ENCODE peak calls at places on chromosomes 3 and 15, in ten cellular contexts. One of them, this sample, is unnamed.

GRCh38 chr3:72681598-72681997 is 166.6 kb downstream of the SHQ1 start:
- DNase-seq in H7: no peak
- DNase-seq in stimulated activated CD8-positive, alpha-beta memory T cell treated with anti-CD3 and anti-CD28 coated beads, Interleukin-7, amount 100 ng/mL, for 1 hour: no peak
- DNase-seq in T-helper 2 cell: no peak
- DNase-seq in upper lobe of left lung: no peak
- DNase-seq in GM04504: no peak
- DNase-seq in activated CD8-positive, alpha-beta memory T cell treated with anti-CD3 and anti-CD28 coated beads, Interleukin-2, amount 10 ng/mL, durations not matched to agents 7 days and 5 days: no peak
- DNase-seq in right cardiac atrium: no peak
- DNase-seq in hippocampal formation: no peak
- DNase-seq in GM23248: no peak
- DNase-seq in this sample: no peak

GRCh38 chr15:52862657-52863056 is 72.5 kb upstream of the ONECUT1 start:
- DNase-seq in hippocampal formation: no peak
- DNase-seq in H7: no peak
- DNase-seq in right cardiac atrium: no peak
- DNase-seq in T-helper 2 cell: no peak
- DNase-seq in activated CD8-positive, alpha-beta memory T cell treated with anti-CD3 and anti-CD28 coated beads, Interleukin-2, amount 10 ng/mL, durations not matched to agents 7 days and 5 days: no peak
- DNase-seq in upper lobe of left lung: no peak
- DNase-seq in GM23248: no peak
- DNase-seq in stimulated activated CD8-positive, alpha-beta memory T cell treated with anti-CD3 and anti-CD28 coated beads, Interleukin-7, amount 100 ng/mL, for 1 hour: no peak
- DNase-seq in GM04504: no peak
- DNase-seq in this sample: no peak

GRCh38 chr15:59555696-59556095 is 55.9 kb upstream of the GCNT3 start:
- DNase-seq in T-helper 2 cell: no peak
- DNase-seq in GM04504: no peak
- DNase-seq in upper lobe of left lung: no peak
- DNase-seq in GM23248: peak
- DNase-seq in H7: no peak
- DNase-seq in stimulated activated CD8-positive, alpha-beta memory T cell treated with anti-CD3 and anti-CD28 coated beads, Interleukin-7, amount 100 ng/mL, for 1 hour: no peak
- DNase-seq in hippocampal formation: no peak
- DNase-seq in right cardiac atrium: no peak
- DNase-seq in activated CD8-positive, alpha-beta memory T cell treated with anti-CD3 and anti-CD28 coated beads, Interleukin-2, amount 10 ng/mL, durations not matched to agents 7 days and 5 days: no peak
- DNase-seq in this sample: no peak

GRCh38 chr3:45204136-45204535 is 22.0 kb downstream of the TMEM158 start:
- DNase-seq in hippocampal formation: no peak
- DNase-seq in stimulated activated CD8-positive, alpha-beta memory T cell treated with anti-CD3 and anti-CD28 coated beads, Interleukin-7, amount 100 ng/mL, for 1 hour: no peak
- DNase-seq in activated CD8-positive, alpha-beta memory T cell treated with anti-CD3 and anti-CD28 coated beads, Interleukin-2, amount 10 ng/mL, durations not matched to agents 7 days and 5 days: no peak
- DNase-seq in GM23248: peak
- DNase-seq in T-helper 2 cell: no peak
- DNase-seq in H7: peak
- DNase-seq in upper lobe of left lung: no peak
- DNase-seq in GM04504: no peak
- DNase-seq in right cardiac atrium: no peak
- DNase-seq in this sample: no peak

GRCh38 chr15:65223996-65224395 is 12.7 kb upstream of the CILP start:
- DNase-seq in H7: no peak
- DNase-seq in activated CD8-positive, alpha-beta memory T cell treated with anti-CD3 and anti-CD28 coated beads, Interleukin-2, amount 10 ng/mL, durations not matched to agents 7 days and 5 days: no peak
- DNase-seq in hippocampal formation: no peak
- DNase-seq in right cardiac atrium: no peak
- DNase-seq in GM04504: no peak
- DNase-seq in upper lobe of left lung: no peak
- DNase-seq in stimulated activated CD8-positive, alpha-beta memory T cell treated with anti-CD3 and anti-CD28 coated beads, Interleukin-7, amount 100 ng/mL, for 1 hour: no peak
- DNase-seq in GM23248: no peak
- DNase-seq in T-helper 2 cell: no peak
- DNase-seq in this sample: no peak

GRCh38 chr3:128496602-128497304 is 3.8 kb upstream of the GATA2 start:
- DNase-seq in hippocampal formation: no peak
- DNase-seq in stimulated activated CD8-positive, alpha-beta memory T cell treated with anti-CD3 and anti-CD28 coated beads, Interleukin-7, amount 100 ng/mL, for 1 hour: no peak
- DNase-seq in T-helper 2 cell: no peak
- DNase-seq in upper lobe of left lung: peak
- DNase-seq in GM04504: no peak
- DNase-seq in activated CD8-positive, alpha-beta memory T cell treated with anti-CD3 and anti-CD28 coated beads, Interleukin-2, amount 10 ng/mL, durations not matched to agents 7 days and 5 days: no peak
- DNase-seq in right cardiac atrium: peak
- DNase-seq in H7: peak
- DNase-seq in GM23248: peak
- DNase-seq in this sample: no peak

GRCh38 chr15:85706779-85707518 is 87.8 kb downstream of the KLHL25 start:
- DNase-seq in right cardiac atrium: no peak
- DNase-seq in upper lobe of left lung: no peak
- DNase-seq in activated CD8-positive, alpha-beta memory T cell treated with anti-CD3 and anti-CD28 coated beads, Interleukin-2, amount 10 ng/mL, durations not matched to agents 7 days and 5 days: peak
- DNase-seq in GM23248: peak
- DNase-seq in stimulated activated CD8-positive, alpha-beta memory T cell treated with anti-CD3 and anti-CD28 coated beads, Interleukin-7, amount 100 ng/mL, for 1 hour: peak
- DNase-seq in GM04504: no peak
- DNase-seq in hippocampal formation: no peak
- DNase-seq in T-helper 2 cell: peak
- DNase-seq in H7: no peak
- DNase-seq in this sample: peak

GRCh38 chr3:69563968-69564367 is 175.3 kb upstream of the MITF start:
- DNase-seq in stimulated activated CD8-positive, alpha-beta memory T cell treated with anti-CD3 and anti-CD28 coated beads, Interleukin-7, amount 100 ng/mL, for 1 hour: no peak
- DNase-seq in GM04504: no peak
- DNase-seq in H7: no peak
- DNase-seq in right cardiac atrium: no peak
- DNase-seq in hippocampal formation: no peak
- DNase-seq in activated CD8-positive, alpha-beta memory T cell treated with anti-CD3 and anti-CD28 coated beads, Interleukin-2, amount 10 ng/mL, durations not matched to agents 7 days and 5 days: no peak
- DNase-seq in upper lobe of left lung: no peak
- DNase-seq in T-helper 2 cell: no peak
- DNase-seq in GM23248: no peak
- DNase-seq in this sample: no peak

GRCh38 chr3:62837145-62837787 is 38.0 kb downstream of the CADPS start:
- DNase-seq in GM23248: no peak
- DNase-seq in hippocampal formation: no peak
- DNase-seq in H7: no peak
- DNase-seq in right cardiac atrium: peak
- DNase-seq in upper lobe of left lung: no peak
- DNase-seq in T-helper 2 cell: no peak
- DNase-seq in stimulated activated CD8-positive, alpha-beta memory T cell treated with anti-CD3 and anti-CD28 coated beads, Interleukin-7, amount 100 ng/mL, for 1 hour: no peak
- DNase-seq in activated CD8-positive, alpha-beta memory T cell treated with anti-CD3 and anti-CD28 coated beads, Interleukin-2, amount 10 ng/mL, durations not matched to agents 7 days and 5 days: no peak
- DNase-seq in GM04504: no peak
- DNase-seq in this sample: no peak

GRCh38 chr3:74393426-74393825 is 221.0 kb downstream of the CNTN3 start:
- DNase-seq in T-helper 2 cell: no peak
- DNase-seq in stimulated activated CD8-positive, alpha-beta memory T cell treated with anti-CD3 and anti-CD28 coated beads, Interleukin-7, amount 100 ng/mL, for 1 hour: no peak
- DNase-seq in hippocampal formation: no peak
- DNase-seq in GM04504: no peak
- DNase-seq in right cardiac atrium: no peak
- DNase-seq in GM23248: no peak
- DNase-seq in upper lobe of left lung: no peak
- DNase-seq in H7: no peak
- DNase-seq in activated CD8-positive, alpha-beta memory T cell treated with anti-CD3 and anti-CD28 coated beads, Interleukin-2, amount 10 ng/mL, durations not matched to agents 7 days and 5 days: no peak
- DNase-seq in this sample: no peak